ENCODE peak calls at places on chromosomes 1 and 21, in ten cellular contexts. One of them, this sample, is unnamed.

GRCh38 chr21:33241846-33242245 is 12.1 kb downstream of the IFNAR2 start:
- DNase-seq in neural progenitor cell: no peak
- DNase-seq in CD4-positive, alpha-beta T cell: no peak
- DNase-seq in mesothelial cell of epicardium: no peak
- DNase-seq in nephron progenitor cell: no peak
- DNase-seq in heart left ventricle: no peak
- DNase-seq in fibroblast of pulmonary artery: no peak
- DNase-seq in astrocyte of the spinal cord: no peak
- DNase-seq in omental fat pad: no peak
- DNase-seq in fibroblast of lung: no peak
- DNase-seq in this sample: no peak

GRCh38 chr1:41847011-41847410 is 71.7 kb downstream of the HIVEP3 start:
- DNase-seq in neural progenitor cell: no peak
- DNase-seq in CD4-positive, alpha-beta T cell: no peak
- DNase-seq in mesothelial cell of epicardium: no peak
- DNase-seq in nephron progenitor cell: no peak
- DNase-seq in heart left ventricle: no peak
- DNase-seq in fibroblast of pulmonary artery: no peak
- DNase-seq in astrocyte of the spinal cord: no peak
- DNase-seq in omental fat pad: no peak
- DNase-seq in fibroblast of lung: no peak
- DNase-seq in this sample: no peak

GRCh38 chr1:30044745-30045144 is 678.6 kb downstream of the MATN1 start:
- DNase-seq in neural progenitor cell: no peak
- DNase-seq in CD4-positive, alpha-beta T cell: no peak
- DNase-seq in mesothelial cell of epicardium: no peak
- DNase-seq in nephron progenitor cell: no peak
- DNase-seq in heart left ventricle: no peak
- DNase-seq in fibroblast of pulmonary artery: no peak
- DNase-seq in astrocyte of the spinal cord: no peak
- DNase-seq in omental fat pad: no peak
- DNase-seq in fibroblast of lung: no peak
- DNase-seq in this sample: no peak

GRCh38 chr1:232414100-232414499 is 215.8 kb downstream of the SIPA1L2 start:
- DNase-seq in neural progenitor cell: no peak
- DNase-seq in CD4-positive, alpha-beta T cell: no peak
- DNase-seq in mesothelial cell of epicardium: no peak
- DNase-seq in nephron progenitor cell: no peak
- DNase-seq in heart left ventricle: no peak
- DNase-seq in fibroblast of pulmonary artery: no peak
- DNase-seq in astrocyte of the spinal cord: no peak
- DNase-seq in omental fat pad: no peak
- DNase-seq in fibroblast of lung: no peak
- DNase-seq in this sample: no peak

GRCh38 chr21:31911138-31911907 is 38.5 kb downstream of the HUNK start:
- DNase-seq in neural progenitor cell: no peak
- DNase-seq in CD4-positive, alpha-beta T cell: no peak
- DNase-seq in mesothelial cell of epicardium: no peak
- DNase-seq in nephron progenitor cell: no peak
- DNase-seq in heart left ventricle: no peak
- DNase-seq in fibroblast of pulmonary artery: no peak
- DNase-seq in astrocyte of the spinal cord: no peak
- DNase-seq in omental fat pad: no peak
- DNase-seq in fibroblast of lung: peak
- DNase-seq in this sample: no peak

GRCh38 chr21:45724345-45724961 is 80.9 kb downstream of the PCBP3 start:
- DNase-seq in neural progenitor cell: no peak
- DNase-seq in CD4-positive, alpha-beta T cell: no peak
- DNase-seq in mesothelial cell of epicardium: no peak
- DNase-seq in nephron progenitor cell: no peak
- DNase-seq in heart left ventricle: peak
- DNase-seq in fibroblast of pulmonary artery: no peak
- DNase-seq in astrocyte of the spinal cord: no peak
- DNase-seq in omental fat pad: no peak
- DNase-seq in fibroblast of lung: no peak
- DNase-seq in this sample: no peak

GRCh38 chr1:70719164-70719563 is 308.1 kb downstream of the CTH start:
- DNase-seq in neural progenitor cell: no peak
- DNase-seq in CD4-positive, alpha-beta T cell: no peak
- DNase-seq in mesothelial cell of epicardium: no peak
- DNase-seq in nephron progenitor cell: no peak
- DNase-seq in heart left ventricle: no peak
- DNase-seq in fibroblast of pulmonary artery: no peak
- DNase-seq in astrocyte of the spinal cord: no peak
- DNase-seq in omental fat pad: no peak
- DNase-seq in fibroblast of lung: no peak
- DNase-seq in this sample: no peak

GRCh38 chr21:41207401-41208388 is 39.7 kb downstream of the BACE2 start:
- DNase-seq in neural progenitor cell: no peak
- DNase-seq in CD4-positive, alpha-beta T cell: no peak
- DNase-seq in mesothelial cell of epicardium: peak
- DNase-seq in nephron progenitor cell: no peak
- DNase-seq in heart left ventricle: peak
- DNase-seq in fibroblast of pulmonary artery: peak
- DNase-seq in astrocyte of the spinal cord: peak
- DNase-seq in omental fat pad: peak
- DNase-seq in fibroblast of lung: peak
- DNase-seq in this sample: no peak

GRCh38 chr1:58950897-58951296 is 167.1 kb upstream of the JUN start:
- DNase-seq in neural progenitor cell: no peak
- DNase-seq in CD4-positive, alpha-beta T cell: no peak
- DNase-seq in mesothelial cell of epicardium: no peak
- DNase-seq in nephron progenitor cell: no peak
- DNase-seq in heart left ventricle: no peak
- DNase-seq in fibroblast of pulmonary artery: no peak
- DNase-seq in astrocyte of the spinal cord: no peak
- DNase-seq in omental fat pad: no peak
- DNase-seq in fibroblast of lung: no peak
- DNase-seq in this sample: no peak
- TF ChIP-seq CTCF in neural progenitor cell: peak
- TF ChIP-seq CTCF in CD4-positive, alpha-beta T cell: no peak
- TF ChIP-seq CTCF in mesothelial cell of epicardium: no peak
- TF ChIP-seq CTCF in nephron progenitor cell: no peak
- TF ChIP-seq CTCF in heart left ventricle: no peak
- TF ChIP-seq CTCF in fibroblast of pulmonary artery: no peak
- TF ChIP-seq CTCF in astrocyte of the spinal cord: no peak
- TF ChIP-seq CTCF in omental fat pad: no peak
- TF ChIP-seq CTCF in fibroblast of lung: no peak
- TF ChIP-seq CTCF in this sample: no peak

GRCh38 chr1:18546026-18546425 is 65.3 kb downstream of the KLHDC7A start:
- DNase-seq in neural progenitor cell: no peak
- DNase-seq in CD4-positive, alpha-beta T cell: no peak
- DNase-seq in mesothelial cell of epicardium: no peak
- DNase-seq in nephron progenitor cell: no peak
- DNase-seq in heart left ventricle: no peak
- DNase-seq in fibroblast of pulmonary artery: no peak
- DNase-seq in astrocyte of the spinal cord: no peak
- DNase-seq in omental fat pad: no peak
- DNase-seq in fibroblast of lung: no peak
- DNase-seq in this sample: no peak

GRCh38 chr1:18539171-18539570 is 58.4 kb downstream of the KLHDC7A start:
- DNase-seq in neural progenitor cell: no peak
- DNase-seq in CD4-positive, alpha-beta T cell: no peak
- DNase-seq in mesothelial cell of epicardium: no peak
- DNase-seq in nephron progenitor cell: no peak
- DNase-seq in heart left ventricle: no peak
- DNase-seq in fibroblast of pulmonary artery: no peak
- DNase-seq in astrocyte of the spinal cord: no peak
- DNase-seq in omental fat pad: no peak
- DNase-seq in fibroblast of lung: no peak
- DNase-seq in this sample: no peak

GRCh38 chr1:18540136-18540765 is 59.5 kb downstream of the KLHDC7A start:
- DNase-seq in neural progenitor cell: no peak
- DNase-seq in CD4-positive, alpha-beta T cell: no peak
- DNase-seq in mesothelial cell of epicardium: no peak
- DNase-seq in nephron progenitor cell: no peak
- DNase-seq in heart left ventricle: no peak
- DNase-seq in fibroblast of pulmonary artery: no peak
- DNase-seq in astrocyte of the spinal cord: no peak
- DNase-seq in omental fat pad: no peak
- DNase-seq in fibroblast of lung: no peak
- DNase-seq in this sample: no peak

GRCh38 chr1:18541046-18541795 is 60.5 kb downstream of the KLHDC7A start:
- DNase-seq in neural progenitor cell: no peak
- DNase-seq in CD4-positive, alpha-beta T cell: no peak
- DNase-seq in mesothelial cell of epicardium: no peak
- DNase-seq in nephron progenitor cell: no peak
- DNase-seq in heart left ventricle: no peak
- DNase-seq in fibroblast of pulmonary artery: no peak
- DNase-seq in astrocyte of the spinal cord: no peak
- DNase-seq in omental fat pad: no peak
- DNase-seq in fibroblast of lung: no peak
- DNase-seq in this sample: no peak

DNA sequence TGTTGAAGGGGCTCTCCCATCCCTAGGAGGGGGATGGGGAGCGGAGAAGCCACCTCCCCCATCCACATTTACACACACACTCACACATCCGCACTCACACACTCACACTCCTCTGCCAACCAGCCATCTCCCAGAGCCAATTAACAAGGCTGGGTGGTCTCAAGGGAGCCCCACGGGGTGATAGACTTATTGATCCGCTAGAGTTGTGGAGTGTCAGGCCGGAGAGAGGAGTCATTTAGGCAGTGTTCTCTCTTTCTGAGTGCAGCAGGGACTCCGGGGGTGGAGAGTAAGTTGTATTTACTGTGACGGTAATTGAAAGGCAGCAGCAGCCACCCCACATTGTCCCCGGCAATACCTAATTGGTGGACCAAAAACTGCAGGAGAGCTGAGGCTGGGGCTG is 61.6 kb downstream of the KLHDC7A start:
- DNase-seq in neural progenitor cell: peak
- DNase-seq in CD4-positive, alpha-beta T cell: no peak
- DNase-seq in mesothelial cell of epicardium: no peak
- DNase-seq in nephron progenitor cell: no peak
- DNase-seq in heart left ventricle: no peak
- DNase-seq in fibroblast of pulmonary artery: no peak
- DNase-seq in astrocyte of the spinal cord: no peak
- DNase-seq in omental fat pad: no peak
- DNase-seq in fibroblast of lung: no peak
- DNase-seq in this sample: no peak
- TF ChIP-seq CTCF in neural progenitor cell: no peak
- TF ChIP-seq CTCF in CD4-positive, alpha-beta T cell: no peak
- TF ChIP-seq CTCF in mesothelial cell of epicardium: no peak
- TF ChIP-seq CTCF in nephron progenitor cell: no peak
- TF ChIP-seq CTCF in heart left ventricle: no peak
- TF ChIP-seq CTCF in fibroblast of pulmonary artery: no peak
- TF ChIP-seq CTCF in astrocyte of the spinal cord: no peak
- TF ChIP-seq CTCF in omental fat pad: no peak
- TF ChIP-seq CTCF in fibroblast of lung: no peak
- TF ChIP-seq CTCF in this sample: no peak

GRCh38 chr1:119541389-119541788 is 34.4 kb downstream of the HSD3B1 start:
- DNase-seq in neural progenitor cell: no peak
- DNase-seq in CD4-positive, alpha-beta T cell: no peak
- DNase-seq in mesothelial cell of epicardium: no peak
- DNase-seq in nephron progenitor cell: no peak
- DNase-seq in heart left ventricle: no peak
- DNase-seq in fibroblast of pulmonary artery: no peak
- DNase-seq in astrocyte of the spinal cord: no peak
- DNase-seq in omental fat pad: no peak
- DNase-seq in fibroblast of lung: no peak
- DNase-seq in this sample: no peak

GRCh38 chr1:119542492-119542946 is 35.5 kb downstream of the HSD3B1 start:
- DNase-seq in neural progenitor cell: no peak
- DNase-seq in CD4-positive, alpha-beta T cell: no peak
- DNase-seq in mesothelial cell of epicardium: no peak
- DNase-seq in nephron progenitor cell: no peak
- DNase-seq in heart left ventricle: no peak
- DNase-seq in fibroblast of pulmonary artery: peak
- DNase-seq in astrocyte of the spinal cord: no peak
- DNase-seq in omental fat pad: no peak
- DNase-seq in fibroblast of lung: peak
- DNase-seq in this sample: no peak

GRCh38 chr1:119547306-119547705 is 40.3 kb downstream of the HSD3B1 start:
- DNase-seq in neural progenitor cell: no peak
- DNase-seq in CD4-positive, alpha-beta T cell: no peak
- DNase-seq in mesothelial cell of epicardium: no peak
- DNase-seq in nephron progenitor cell: no peak
- DNase-seq in heart left ventricle: no peak
- DNase-seq in fibroblast of pulmonary artery: no peak
- DNase-seq in astrocyte of the spinal cord: no peak
- DNase-seq in omental fat pad: no peak
- DNase-seq in fibroblast of lung: no peak
- DNase-seq in this sample: no peak

GRCh38 chr1:119546641-119547040 is 39.6 kb downstream of the HSD3B1 start:
- DNase-seq in neural progenitor cell: no peak
- DNase-seq in CD4-positive, alpha-beta T cell: no peak
- DNase-seq in mesothelial cell of epicardium: no peak
- DNase-seq in nephron progenitor cell: no peak
- DNase-seq in heart left ventricle: no peak
- DNase-seq in fibroblast of pulmonary artery: no peak
- DNase-seq in astrocyte of the spinal cord: no peak
- DNase-seq in omental fat pad: no peak
- DNase-seq in fibroblast of lung: no peak
- DNase-seq in this sample: no peak

DNA sequence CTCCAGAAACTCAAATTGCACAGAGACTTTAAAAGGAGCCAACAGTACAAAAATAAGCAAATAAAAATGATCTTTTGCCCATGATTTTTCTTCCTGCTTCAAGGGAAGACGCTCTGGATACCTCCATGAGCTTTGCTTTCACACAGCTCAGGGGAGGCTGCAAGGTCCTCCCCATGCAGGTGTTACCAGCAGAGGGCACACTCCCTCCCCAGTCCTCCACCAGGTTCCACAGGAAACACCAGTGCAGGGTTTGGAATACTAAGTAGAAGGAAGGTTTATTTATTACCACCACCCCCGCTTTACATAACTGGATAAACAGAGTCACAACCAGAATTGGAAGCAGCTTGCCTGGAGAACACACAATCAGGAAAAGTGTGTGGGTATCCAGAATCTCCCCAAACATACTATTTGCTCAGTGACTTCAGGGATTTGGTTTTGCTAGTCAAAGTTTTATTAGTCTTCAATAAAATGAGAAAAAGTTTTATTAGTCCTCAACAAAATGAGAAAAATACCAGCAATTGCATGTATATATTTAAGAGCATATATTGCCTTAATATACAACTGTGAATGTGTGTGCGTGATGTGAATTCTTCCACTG is 37.3 kb downstream of the HSD3B1 start:
- DNase-seq in neural progenitor cell: peak
- DNase-seq in CD4-positive, alpha-beta T cell: no peak
- DNase-seq in mesothelial cell of epicardium: no peak
- DNase-seq in nephron progenitor cell: peak
- DNase-seq in heart left ventricle: no peak
- DNase-seq in fibroblast of pulmonary artery: no peak
- DNase-seq in astrocyte of the spinal cord: no peak
- DNase-seq in omental fat pad: no peak
- DNase-seq in fibroblast of lung: no peak
- DNase-seq in this sample: no peak
- TF ChIP-seq CTCF in neural progenitor cell: peak
- TF ChIP-seq CTCF in CD4-positive, alpha-beta T cell: no peak
- TF ChIP-seq CTCF in mesothelial cell of epicardium: no peak
- TF ChIP-seq CTCF in nephron progenitor cell: peak
- TF ChIP-seq CTCF in heart left ventricle: peak
- TF ChIP-seq CTCF in fibroblast of pulmonary artery: peak
- TF ChIP-seq CTCF in astrocyte of the spinal cord: peak
- TF ChIP-seq CTCF in omental fat pad: no peak
- TF ChIP-seq CTCF in fibroblast of lung: no peak
- TF ChIP-seq CTCF in this sample: no peak

DNA sequence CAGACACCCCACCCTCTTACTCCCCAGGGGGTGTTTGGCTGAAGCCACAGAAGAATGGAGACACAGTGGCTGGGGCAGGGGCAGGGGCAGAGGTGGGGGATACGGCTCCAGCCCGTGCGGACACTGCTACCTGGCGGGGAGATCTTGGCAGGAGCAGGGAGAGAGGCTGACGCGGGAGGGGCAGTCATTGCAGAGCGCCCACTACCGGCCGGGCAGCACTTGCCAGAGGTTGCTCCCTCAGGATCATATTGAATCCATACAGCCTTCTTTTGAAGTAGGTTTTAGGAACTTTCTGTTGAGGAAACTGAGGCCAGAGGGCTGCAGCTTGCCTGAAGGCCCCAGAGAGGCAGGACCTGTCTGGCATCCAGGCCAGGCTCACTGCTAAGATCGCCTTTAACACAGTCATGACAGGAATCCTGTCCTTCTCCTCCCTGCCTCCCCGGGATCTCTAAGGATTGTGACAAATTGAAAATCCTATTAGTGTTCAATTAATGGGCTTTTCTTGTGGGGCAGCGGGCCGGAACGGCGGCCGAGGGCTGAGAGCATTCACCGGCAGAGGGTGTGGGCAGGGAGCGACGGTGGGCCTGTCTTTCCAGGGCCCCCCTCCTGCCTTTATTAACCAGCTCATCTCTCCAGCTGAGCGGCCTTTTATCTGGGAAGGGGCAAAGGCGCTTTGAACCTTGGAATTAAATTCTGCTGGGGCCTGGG is 65.5 kb upstream of the WNT4 start:
- DNase-seq in neural progenitor cell: peak
- DNase-seq in CD4-positive, alpha-beta T cell: no peak
- DNase-seq in mesothelial cell of epicardium: no peak
- DNase-seq in nephron progenitor cell: peak
- DNase-seq in heart left ventricle: no peak
- DNase-seq in fibroblast of pulmonary artery: no peak
- DNase-seq in astrocyte of the spinal cord: no peak
- DNase-seq in omental fat pad: no peak
- DNase-seq in fibroblast of lung: no peak
- DNase-seq in this sample: no peak
- TF ChIP-seq CTCF in neural progenitor cell: peak
- TF ChIP-seq CTCF in CD4-positive, alpha-beta T cell: no peak
- TF ChIP-seq CTCF in mesothelial cell of epicardium: no peak
- TF ChIP-seq CTCF in nephron progenitor cell: peak
- TF ChIP-seq CTCF in heart left ventricle: no peak
- TF ChIP-seq CTCF in fibroblast of pulmonary artery: no peak
- TF ChIP-seq CTCF in astrocyte of the spinal cord: peak
- TF ChIP-seq CTCF in omental fat pad: no peak
- TF ChIP-seq CTCF in fibroblast of lung: no peak
- TF ChIP-seq CTCF in this sample: no peak

This sample was measured in activated B cell treated with CpG ODN at 0.5 μM for 24 hours.